ENCODE peak calls at places on chromosomes 1 and 21, in four cellular contexts. One of them, this sample, is unnamed.

GRCh38 chr1:31793086-31793485 is 22.7 kb downstream of the SPOCD1 start:
- DNase-seq in fibroblast of lung: no peak
- DNase-seq in RWPE1: no peak
- DNase-seq in ovary: no peak
- DNase-seq in this sample: no peak

GRCh38 chr1:107444302-107444701 is 303.5 kb downstream of the NTNG1 start:
- DNase-seq in ovary: no peak
- DNase-seq in fibroblast of lung: no peak
- DNase-seq in RWPE1: no peak
- DNase-seq in this sample: no peak

GRCh38 chr1:8510041-8510823 is 192.3 kb downstream of the SLC45A1 start:
- DNase-seq in fibroblast of lung: peak; percentile 89
- DNase-seq in RWPE1: no peak
- DNase-seq in ovary: peak; percentile 50
- DNase-seq in this sample: peak; percentile 78

GRCh38 chr1:206897175-206897574 is at the start of gene IL24:
- DNase-seq in fibroblast of lung: no peak
- DNase-seq in RWPE1: no peak
- DNase-seq in ovary: no peak
- DNase-seq in this sample: no peak

GRCh38 chr21:20997633-20998455 is at the start of gene NCAM2:
- DNase-seq in RWPE1: peak; percentile 38
- DNase-seq in fibroblast of lung: peak; percentile 88
- DNase-seq in ovary: peak; percentile 69
- DNase-seq in this sample: peak; percentile 43

GRCh38 chr21:24023402-24023801 is 1583.9 kb downstream of the MRPL39 start:
- DNase-seq in fibroblast of lung: peak; percentile 3
- DNase-seq in ovary: no peak
- DNase-seq in RWPE1: no peak
- DNase-seq in this sample: no peak

GRCh38 chr1:150976879-150977694 is 2.5 kb upstream of the CERS2 start:
- DNase-seq in RWPE1: peak; percentile 84
- DNase-seq in fibroblast of lung: no peak
- DNase-seq in ovary: peak; percentile 58
- DNase-seq in this sample: peak; percentile 56

GRCh38 chr1:29249170-29249691 is 12.9 kb downstream of the PTPRU start:
- DNase-seq in RWPE1: no peak
- DNase-seq in fibroblast of lung: peak; percentile 81
- DNase-seq in ovary: no peak
- DNase-seq in this sample: no peak

GRCh38 chr1:85448358-85448757 is 16.6 kb downstream of the DDAH1 start:
- DNase-seq in RWPE1: no peak
- DNase-seq in ovary: no peak
- DNase-seq in fibroblast of lung: peak; percentile 67
- DNase-seq in this sample: peak; percentile 32

GRCh38 chr1:211305044-211305443 is 21.6 kb upstream of the TRAF5 start:
- DNase-seq in RWPE1: no peak
- DNase-seq in fibroblast of lung: peak; percentile 40
- DNase-seq in ovary: no peak
- DNase-seq in this sample: peak; percentile 50

GRCh38 chr1:73662526-73662925 is 535.5 kb downstream of the LRRIQ3 start:
- DNase-seq in fibroblast of lung: no peak
- DNase-seq in ovary: no peak
- DNase-seq in RWPE1: no peak
- DNase-seq in this sample: no peak

GRCh38 chr1:205077158-205077933 is 6.9 kb downstream of the TMEM81 start:
- DNase-seq in fibroblast of lung: peak; percentile 7
- DNase-seq in RWPE1: no peak
- DNase-seq in ovary: no peak
- DNase-seq in this sample: no peak

GRCh38 chr1:48242126-48242736 is 19.7 kb downstream of the SLC5A9 start:
- DNase-seq in RWPE1: no peak
- DNase-seq in fibroblast of lung: no peak
- DNase-seq in ovary: no peak
- DNase-seq in this sample: no peak

GRCh38 chr1:150221552-150221951 is 14.4 kb downstream of the ANP32E start:
- DNase-seq in RWPE1: peak; percentile 10
- DNase-seq in fibroblast of lung: peak; percentile 20
- DNase-seq in ovary: no peak
- DNase-seq in this sample: peak; percentile 35

GRCh38 chr1:226974544-226975258 is 34.6 kb downstream of the COQ8A start:
- DNase-seq in fibroblast of lung: no peak
- DNase-seq in ovary: peak; percentile 54
- DNase-seq in RWPE1: no peak
- DNase-seq in this sample: no peak

GRCh38 chr1:235295902-235296350 is 32.1 kb downstream of the ARID4B start:
- DNase-seq in ovary: no peak
- DNase-seq in fibroblast of lung: peak; percentile 68
- DNase-seq in RWPE1: no peak
- DNase-seq in this sample: peak; percentile 10

GRCh38 chr1:178684542-178685000 is 40.5 kb upstream of the RALGPS2 start:
- DNase-seq in RWPE1: peak; percentile 83
- DNase-seq in ovary: no peak
- DNase-seq in fibroblast of lung: peak; percentile 94
- DNase-seq in this sample: peak; percentile 89

GRCh38 chr1:205317311-205317917 is 4.1 kb downstream of the NUAK2 start:
- DNase-seq in RWPE1: peak; percentile 63
- DNase-seq in ovary: peak; percentile 62
- DNase-seq in fibroblast of lung: peak; percentile 59
- DNase-seq in this sample: no peak

GRCh38 chr1:24438423-24438901 is 22.9 kb downstream of the NIPAL3 start:
- DNase-seq in ovary: no peak
- DNase-seq in RWPE1: no peak
- DNase-seq in fibroblast of lung: no peak
- DNase-seq in this sample: no peak

GRCh38 chr1:237074371-237075117 is 32.6 kb downstream of the RYR2 start:
- DNase-seq in RWPE1: peak; percentile 26
- DNase-seq in ovary: no peak
- DNase-seq in fibroblast of lung: no peak
- DNase-seq in this sample: no peak

GRCh38 chr1:175075572-175076568 is 8.2 kb downstream of the TNN start:
- DNase-seq in RWPE1: peak; percentile 26
- DNase-seq in ovary: no peak
- DNase-seq in fibroblast of lung: peak; percentile 51
- DNase-seq in this sample: no peak

GRCh38 chr1:205421728-205422127 is at the start of gene LEMD1:
- DNase-seq in ovary: no peak
- DNase-seq in fibroblast of lung: peak; percentile 32
- DNase-seq in RWPE1: no peak
- DNase-seq in this sample: peak; percentile 4

GRCh38 chr1:39671793-39672550 is at the start of gene NT5C1A:
- DNase-seq in RWPE1: no peak
- DNase-seq in ovary: no peak
- DNase-seq in fibroblast of lung: peak; percentile 18
- DNase-seq in this sample: no peak

GRCh38 chr1:39569034-39569433 is 7.6 kb downstream of the PABPC4 start:
- DNase-seq in RWPE1: no peak
- DNase-seq in fibroblast of lung: no peak
- DNase-seq in ovary: no peak
- DNase-seq in this sample: no peak

GRCh38 chr1:235270625-235271024 is 57.4 kb downstream of the ARID4B start:
- DNase-seq in fibroblast of lung: peak; percentile 69
- DNase-seq in RWPE1: no peak
- DNase-seq in ovary: no peak
- DNase-seq in this sample: peak; percentile 37

GRCh38 chr1:46807046-46807972 is 8.5 kb downstream of the CYP4B1 start:
- DNase-seq in RWPE1: no peak
- DNase-seq in fibroblast of lung: no peak
- DNase-seq in ovary: no peak
- DNase-seq in this sample: no peak

GRCh38 chr1:246931549-246932365 is at the start of gene AHCTF1:
- DNase-seq in ovary: peak; percentile 98
- DNase-seq in fibroblast of lung: peak; percentile 95
- DNase-seq in RWPE1: peak; percentile 94
- DNase-seq in this sample: peak; percentile 98

GRCh38 chr1:15038232-15039016 is 115.1 kb upstream of the TMEM51 start:
- DNase-seq in fibroblast of lung: no peak
- DNase-seq in ovary: no peak
- DNase-seq in RWPE1: no peak
- DNase-seq in this sample: no peak

GRCh38 chr1:15786581-15786980 is 20.9 kb downstream of the UQCRHL start:
- DNase-seq in fibroblast of lung: peak; percentile 79
- DNase-seq in RWPE1: no peak
- DNase-seq in ovary: no peak
- DNase-seq in this sample: no peak

GRCh38 chr1:226569879-226570547 is 21.4 kb downstream of the STUM start:
- DNase-seq in ovary: no peak
- DNase-seq in RWPE1: no peak
- DNase-seq in fibroblast of lung: no peak
- DNase-seq in this sample: peak; percentile 20

GRCh38 chr1:229993894-229994293 is 73.1 kb upstream of the GALNT2 start:
- DNase-seq in RWPE1: no peak
- DNase-seq in fibroblast of lung: no peak
- DNase-seq in ovary: no peak
- DNase-seq in this sample: no peak

GRCh38 chr1:15508700-15509487 is 15.1 kb downstream of the CASP9 start:
- DNase-seq in fibroblast of lung: no peak
- DNase-seq in ovary: no peak
- DNase-seq in RWPE1: no peak
- DNase-seq in this sample: no peak

GRCh38 chr1:42932442-42932941 is 26.2 kb downstream of the SLC2A1 start:
- DNase-seq in ovary: peak; percentile 8
- DNase-seq in fibroblast of lung: no peak
- DNase-seq in RWPE1: no peak
- DNase-seq in this sample: no peak

GRCh38 chr1:224880593-224881307 is 48.7 kb upstream of the DNAH14 start:
- DNase-seq in fibroblast of lung: peak; percentile 23
- DNase-seq in ovary: no peak
- DNase-seq in RWPE1: no peak
- DNase-seq in this sample: no peak

GRCh38 chr1:226195144-226195543 is 8.6 kb upstream of the ACBD3 start:
- DNase-seq in RWPE1: no peak
- DNase-seq in ovary: no peak
- DNase-seq in fibroblast of lung: no peak
- DNase-seq in this sample: peak; percentile 8

GRCh38 chr21:39022901-39023693 is 160.2 kb downstream of the PSMG1 start:
- DNase-seq in RWPE1: no peak
- DNase-seq in fibroblast of lung: peak; percentile 78
- DNase-seq in ovary: peak; percentile 73
- DNase-seq in this sample: no peak

GRCh38 chr1:203089651-203090045 is 3.8 kb upstream of the MYOG start:
- DNase-seq in fibroblast of lung: no peak
- DNase-seq in ovary: no peak
- DNase-seq in RWPE1: no peak
- DNase-seq in this sample: no peak
- TF ChIP-seq CTCF in fibroblast of lung: no peak
- TF ChIP-seq CTCF in ovary: no peak
- TF ChIP-seq CTCF in RWPE1: no peak
- TF ChIP-seq CTCF in this sample: no peak

DNA sequence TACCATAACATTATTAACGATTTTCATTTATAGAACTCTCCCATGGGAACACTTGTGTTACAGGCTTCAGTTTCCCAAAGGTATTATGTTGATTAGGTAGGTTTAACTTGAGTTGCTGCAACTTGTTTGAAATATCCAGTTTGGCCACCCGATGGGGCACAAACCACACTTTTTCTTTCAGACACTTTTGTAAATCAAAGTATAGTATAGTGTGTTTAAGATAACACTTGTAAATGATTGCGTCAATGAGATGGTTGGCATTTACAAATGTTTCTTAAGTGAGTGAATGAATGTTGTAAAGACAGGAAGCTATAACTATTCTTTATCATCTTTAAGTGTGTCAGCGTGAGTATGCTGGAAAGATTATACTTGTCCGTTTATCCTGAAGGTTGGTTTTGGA is 4.3 kb downstream of the XPR1 start:
- DNase-seq in ovary: no peak
- DNase-seq in fibroblast of lung: no peak
- DNase-seq in RWPE1: no peak
- DNase-seq in this sample: no peak
- TF ChIP-seq CTCF in ovary: no peak
- TF ChIP-seq CTCF in fibroblast of lung: peak; percentile 21
- TF ChIP-seq CTCF in RWPE1: peak; percentile 31
- TF ChIP-seq CTCF in this sample: peak; percentile 46

GRCh38 chr1:5198328-5198727 is 543.9 kb downstream of the AJAP1 start:
- DNase-seq in fibroblast of lung: no peak
- DNase-seq in ovary: no peak
- DNase-seq in RWPE1: no peak
- DNase-seq in this sample: no peak

DNA sequence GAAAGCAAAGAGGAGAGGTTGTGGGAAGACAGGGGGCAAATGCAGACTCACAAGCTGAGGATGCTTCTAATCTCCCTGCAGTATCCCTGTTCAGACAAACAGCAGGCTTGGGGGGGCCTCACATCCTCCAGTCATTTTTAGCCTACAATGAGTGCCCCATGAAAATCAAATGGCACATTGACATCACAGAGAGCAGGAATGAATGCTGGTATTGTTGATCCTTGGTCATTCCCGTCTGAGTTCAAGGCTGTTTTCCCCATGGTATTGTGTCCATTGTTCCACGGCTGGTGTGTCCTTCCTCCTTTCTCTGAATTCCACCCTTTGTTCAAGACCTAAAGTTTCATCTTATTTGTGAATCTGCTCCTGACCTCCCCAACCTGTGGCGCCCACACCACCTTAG is 545.6 kb downstream of the AJAP1 start:
- DNase-seq in RWPE1: no peak
- DNase-seq in ovary: no peak
- DNase-seq in fibroblast of lung: no peak
- DNase-seq in this sample: no peak
- TF ChIP-seq CTCF in RWPE1: no peak
- TF ChIP-seq CTCF in ovary: no peak
- TF ChIP-seq CTCF in fibroblast of lung: no peak
- TF ChIP-seq CTCF in this sample: no peak

DNA sequence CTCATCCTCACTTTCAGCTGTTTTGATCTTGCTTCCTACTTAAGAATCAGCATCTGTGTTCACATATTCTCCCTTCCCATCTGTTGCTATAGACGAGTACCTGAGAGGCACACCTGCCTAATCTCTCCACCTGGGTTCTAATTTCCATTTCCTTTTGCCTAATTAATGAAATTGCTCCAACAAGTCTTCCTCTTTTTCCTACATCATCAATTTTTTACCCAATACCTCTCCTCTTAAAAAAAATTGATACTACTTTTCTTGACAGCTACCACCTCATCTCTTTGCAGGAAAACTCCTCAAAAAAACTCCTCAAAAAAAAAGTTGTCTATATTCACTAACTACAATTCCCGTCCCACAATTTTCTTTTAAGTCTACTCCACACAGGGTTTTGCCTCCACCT is 71.8 kb downstream of the NME7 start:
- DNase-seq in ovary: no peak
- DNase-seq in fibroblast of lung: no peak
- DNase-seq in RWPE1: no peak
- DNase-seq in this sample: no peak
- TF ChIP-seq CTCF in ovary: no peak
- TF ChIP-seq CTCF in fibroblast of lung: no peak
- TF ChIP-seq CTCF in RWPE1: no peak
- TF ChIP-seq CTCF in this sample: no peak

GRCh38 chr1:156119503-156120209 is 5.1 kb downstream of the LMNA start:
- DNase-seq in ovary: no peak
- DNase-seq in RWPE1: peak; percentile 80
- DNase-seq in fibroblast of lung: peak; percentile 78
- DNase-seq in this sample: no peak
- TF ChIP-seq CTCF in ovary: no peak
- TF ChIP-seq CTCF in RWPE1: no peak
- TF ChIP-seq CTCF in fibroblast of lung: peak; percentile 5
- TF ChIP-seq CTCF in this sample: peak; percentile 23